ENCODE peak calls at places on chromosome 1, in four cellular contexts. H is Daoy, W is spleen, B is KBM-7. V is an unnamed sample.

GRCh38 chr1:71638081-71638766 is 557.4 kb upstream of the ZRANB2 start:
- DNase-seq in H (peak; percentile 25), W (no peak), B (no peak), V (no peak)

GRCh38 chr1:119674110-119674509 is 26.0 kb upstream of the ZNF697 start:
- DNase-seq in H (peak; percentile 62), W (no peak), B (no peak), V (no peak)

GRCh38 chr1:17201201-17202021 is 3.5 kb upstream of the PADI1 start:
- DNase-seq in H (no peak), W (peak; percentile 29), B (no peak), V (no peak)

GRCh38 chr1:177770096-177770495 is 199.8 kb downstream of the SEC16B start:
- DNase-seq in H (no peak), W (no peak), B (no peak), V (no peak)

GRCh38 chr1:155859881-155860841 is 794 bp downstream of the SYT11 start:
- DNase-seq in H (peak; percentile 89), W (peak; percentile 86), B (peak; percentile 25), V (peak; percentile 60)

GRCh38 chr1:147177611-147178370 is 5.5 kb upstream of the PRKAB2 start:
- DNase-seq in H (no peak), W (no peak), B (no peak), V (no peak)

GRCh38 chr1:43979528-43980254 is 681 bp downstream of the B4GALT2 start:
- DNase-seq in H (peak; percentile 82), W (peak; percentile 85), B (peak; percentile 38), V (no peak)

GRCh38 chr1:207822602-207823451 is 71.0 kb downstream of the CD46 start:
- DNase-seq in H (peak; percentile 30), W (peak; percentile 89), B (no peak), V (no peak)

GRCh38 chr1:243250102-243250501 is 5.0 kb downstream of the CEP170 start:
- DNase-seq in H (no peak), W (no peak), B (no peak), V (no peak)

GRCh38 chr1:155978973-155979429 is 654 bp upstream of the ARHGEF2 start:
- DNase-seq in H (peak; percentile 50), W (peak; percentile 79), B (no peak), V (peak; percentile 70)